ENCODE peak calls at places on chromosome 6, in four cellular contexts. One of them, this sample, is unnamed.

GRCh38 chr6:89291256-89291819 is 23.8 kb downstream of the GABRR2 start:
- DNase-seq in T follicular helper cell: no peak
- DNase-seq in activated T-cell treated with anti-CD3 and anti-CD28 coated beads for 1 hour: no peak
- DNase-seq in CD4-positive, alpha-beta T cell: no peak
- DNase-seq in this sample: no peak

GRCh38 chr6:140542858-140543257 is 1168.4 kb upstream of the CITED2 start:
- DNase-seq in T follicular helper cell: no peak
- DNase-seq in activated T-cell treated with anti-CD3 and anti-CD28 coated beads for 1 hour: no peak
- DNase-seq in CD4-positive, alpha-beta T cell: no peak
- DNase-seq in this sample: no peak

GRCh38 chr6:7916959-7917358 is 6.4 kb upstream of the TXNDC5 start:
- DNase-seq in T follicular helper cell: no peak
- DNase-seq in activated T-cell treated with anti-CD3 and anti-CD28 coated beads for 1 hour: no peak
- DNase-seq in CD4-positive, alpha-beta T cell: no peak
- DNase-seq in this sample: no peak

GRCh38 chr6:119499797-119500196 is 150.2 kb upstream of the MAN1A1 start:
- DNase-seq in T follicular helper cell: no peak
- DNase-seq in activated T-cell treated with anti-CD3 and anti-CD28 coated beads for 1 hour: no peak
- DNase-seq in CD4-positive, alpha-beta T cell: no peak
- DNase-seq in this sample: no peak

GRCh38 chr6:85463621-85464259 is 13.9 kb downstream of the NT5E start:
- DNase-seq in T follicular helper cell: no peak
- DNase-seq in activated T-cell treated with anti-CD3 and anti-CD28 coated beads for 1 hour: no peak
- DNase-seq in CD4-positive, alpha-beta T cell: no peak
- DNase-seq in this sample: no peak

GRCh38 chr6:160534050-160534696 is 129.9 kb downstream of the LPA start:
- DNase-seq in T follicular helper cell: peak
- DNase-seq in activated T-cell treated with anti-CD3 and anti-CD28 coated beads for 1 hour: peak
- DNase-seq in CD4-positive, alpha-beta T cell: peak
- DNase-seq in this sample: peak

GRCh38 chr6:50849781-50850180 is 31.1 kb downstream of the TFAP2B start:
- DNase-seq in T follicular helper cell: no peak
- DNase-seq in activated T-cell treated with anti-CD3 and anti-CD28 coated beads for 1 hour: no peak
- DNase-seq in CD4-positive, alpha-beta T cell: no peak
- DNase-seq in this sample: no peak

GRCh38 chr6:21107796-21108195 is 485.8 kb upstream of the SOX4 start:
- DNase-seq in T follicular helper cell: no peak
- DNase-seq in activated T-cell treated with anti-CD3 and anti-CD28 coated beads for 1 hour: no peak
- DNase-seq in CD4-positive, alpha-beta T cell: no peak
- DNase-seq in this sample: no peak

GRCh38 chr6:40906759-40907158 is 132.3 kb downstream of the UNC5CL start:
- DNase-seq in T follicular helper cell: no peak
- DNase-seq in activated T-cell treated with anti-CD3 and anti-CD28 coated beads for 1 hour: no peak
- DNase-seq in CD4-positive, alpha-beta T cell: no peak
- DNase-seq in this sample: no peak

This sample was measured in KG1.